ENCODE peak calls at places on chromosomes 6 and 20, in four cellular contexts. Z is H9, G is H1, M is IMR-90. K is an unnamed sample.

GRCh38 chr6:46704562-46704961 is 16.9 kb downstream of the TDRD6 start:
- DNase-seq in Z (no peak), G (no peak), M (no peak), K (peak; percentile 24)

GRCh38 chr20:9573598-9573997 is 59.2 kb downstream of the LAMP5 start:
- DNase-seq in Z (no peak), G (peak; percentile 53), M (no peak), K (no peak)

GRCh38 chr20:45487231-45487635 is 17.7 kb downstream of the WFDC2 start:
- DNase-seq in Z (peak; percentile 72), G (peak; percentile 77), M (no peak), K (peak; percentile 41)

GRCh38 chr20:23225407-23226060 is 125.1 kb upstream of the NXT1 start:
- DNase-seq in Z (no peak), G (no peak), M (peak; percentile 82), K (peak; percentile 67)

GRCh38 chr20:39271205-39271604 is 309.1 kb downstream of the DHX35 start:
- DNase-seq in Z (no peak), G (no peak), M (no peak), K (peak; percentile 44)

GRCh38 chr6:66558189-66558588 is 851.2 kb upstream of the EYS start:
- DNase-seq in Z (peak; percentile 30), G (no peak), M (no peak), K (peak; percentile 85)

GRCh38 chr20:38520261-38520660 is 47.6 kb downstream of the RALGAPB start:
- DNase-seq in Z (no peak), G (no peak), M (no peak), K (no peak)

GRCh38 chr20:10040070-10040970 is 5.5 kb downstream of the ANKEF1 start:
- DNase-seq in Z (no peak), G (no peak), M (peak; percentile 85), K (no peak)

GRCh38 chr20:5395932-5396727 is 79.4 kb upstream of the PROKR2 start:
- DNase-seq in Z (no peak), G (no peak), M (no peak), K (no peak)

GRCh38 chr20:62828551-62829230 is 11.8 kb downstream of the COL9A3 start:
- DNase-seq in Z (no peak), G (no peak), M (no peak), K (no peak)

GRCh38 chr6:41072836-41073202 is at the start of gene NFYA:
- DNase-seq in Z (peak; percentile 99), G (peak; percentile 99), M (peak; percentile 99), K (no peak)

GRCh38 chr20:59171986-59172385 is 8.4 kb downstream of the ZNF831 start:
- DNase-seq in Z (no peak), G (no peak), M (no peak), K (no peak)

GRCh38 chr20:23142162-23143050 is 56.3 kb upstream of the CD93 start:
- DNase-seq in Z (no peak), G (no peak), M (no peak), K (no peak)

GRCh38 chr20:63186084-63186483 is 29.8 kb downstream of the YTHDF1 start:
- DNase-seq in Z (no peak), G (no peak), M (no peak), K (no peak)

GRCh38 chr20:61570796-61571195 is 318.7 kb downstream of the CDH4 start:
- DNase-seq in Z (no peak), G (no peak), M (no peak), K (no peak)

GRCh38 chr6:169232507-169232931 is 21.1 kb downstream of the THBS2 start:
- DNase-seq in Z (no peak), G (no peak), M (no peak), K (no peak)

GRCh38 chr6:140062042-140063041 is 687.9 kb upstream of the CITED2 start:
- DNase-seq in Z (no peak), G (no peak), M (peak; percentile 96), K (peak; percentile 16)

GRCh38 chr6:20955751-20956150 is 421.5 kb downstream of the CDKAL1 start:
- DNase-seq in Z (no peak), G (no peak), M (no peak), K (no peak)

GRCh38 chr6:135811172-135811571 is 40.3 kb upstream of the PDE7B start:
- DNase-seq in Z (no peak), G (no peak), M (no peak), K (no peak)

GRCh38 chr20:32809907-32810306 is 9.8 kb upstream of the MAPRE1 start:
- DNase-seq in Z (no peak), G (no peak), M (no peak), K (no peak)

GRCh38 chr6:168381726-168382458 is 59.1 kb upstream of the SMOC2 start:
- DNase-seq in Z (no peak), G (no peak), M (no peak), K (no peak)

GRCh38 chr20:52035498-52035897 is 156.1 kb downstream of the ZFP64 start:
- DNase-seq in Z (no peak), G (no peak), M (no peak), K (no peak)

GRCh38 chr6:33192671-33193602 is 670 bp upstream of the COL11A2 start:
- DNase-seq in Z (no peak), G (peak; percentile 71), M (no peak), K (no peak)

GRCh38 chr6:146361367-146361924 is 182.2 kb upstream of the RAB32 start:
- DNase-seq in Z (no peak), G (no peak), M (no peak), K (no peak)

GRCh38 chr6:161171207-161171606 is 102.7 kb downstream of the AGPAT4 start:
- DNase-seq in Z (no peak), G (no peak), M (no peak), K (no peak)

GRCh38 chr6:74167951-74168350 is 471.9 kb downstream of the CD109 start:
- DNase-seq in Z (no peak), G (no peak), M (peak; percentile 5), K (no peak)

GRCh38 chr6:127971945-127972391 is 71.1 kb upstream of the THEMIS start:
- DNase-seq in Z (no peak), G (no peak), M (peak; percentile 70), K (peak; percentile 64)

GRCh38 chr6:157280947-157281346 is 42.4 kb downstream of the TMEM242 start:
- DNase-seq in Z (no peak), G (no peak), M (no peak), K (no peak)

GRCh38 chr6:43923376-43924221 is 153.6 kb downstream of the VEGFA start:
- DNase-seq in Z (no peak), G (no peak), M (peak; percentile 56), K (no peak)

GRCh38 chr20:61557603-61558002 is 305.5 kb downstream of the CDH4 start:
- DNase-seq in Z (no peak), G (no peak), M (no peak), K (no peak)

GRCh38 chr6:159865226-159865920 is 25.4 kb upstream of the MAS1 start:
- DNase-seq in Z (no peak), G (no peak), M (no peak), K (no peak)

DNA sequence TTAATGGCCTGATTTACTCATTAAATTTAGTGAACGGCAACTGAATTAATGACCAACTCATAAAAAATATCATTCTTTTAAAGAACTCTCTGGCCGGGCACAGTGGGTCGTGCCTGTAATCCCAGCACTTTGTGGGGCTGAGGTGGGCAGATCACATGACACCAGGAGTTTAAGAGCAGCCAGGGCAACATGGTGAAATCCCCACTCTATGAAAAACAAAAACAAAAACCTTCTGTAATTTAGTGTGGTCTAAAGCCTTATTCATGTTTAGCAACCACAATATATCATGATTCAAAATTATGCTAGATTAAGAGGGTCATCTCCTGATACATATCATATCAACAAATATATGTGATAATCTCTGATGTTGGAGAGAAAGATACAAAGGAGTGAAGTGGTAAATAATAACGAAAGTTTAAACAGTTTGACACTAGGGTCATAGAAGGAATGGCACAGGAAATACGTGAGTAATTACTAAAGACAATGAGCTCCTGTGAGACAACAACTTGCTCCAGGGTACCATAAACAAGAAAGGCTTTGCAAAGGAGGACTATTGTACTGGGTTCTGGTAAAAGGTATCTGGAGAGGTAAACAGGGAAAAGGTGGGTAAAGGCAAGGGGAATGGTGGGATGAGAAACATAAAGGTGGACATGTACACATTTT is 5.7 kb downstream of the ELOVL4 start:
- DNase-seq in Z (no peak), G (no peak), M (no peak), K (peak; percentile 35)
- H4K5ac ChIP-seq in Z (no peak overlapping the region), G (no peak overlapping the region), M (no peak overlapping the region), K (no peak overlapping the region)

GRCh38 chr20:17629025-17629424 is 53.0 kb downstream of the RRBP1 start:
- DNase-seq in Z (no peak), G (no peak), M (no peak), K (no peak)
- H3K56ac ChIP-seq in Z (no peak overlapping the region), G (no peak overlapping the region), M (no peak overlapping the region), K (no peak overlapping the region)

GRCh38 chr6:119147101-119148053 is 68.9 kb upstream of the FAM184A start:
- DNase-seq in Z (no peak), G (peak; percentile 41), M (peak; percentile 98), K (peak; percentile 66)
- H3K4ac ChIP-seq in Z (no peak overlapping the region), G (no peak overlapping the region), M (peak overlapping the region; percentile 61), K (no peak overlapping the region)

DNA sequence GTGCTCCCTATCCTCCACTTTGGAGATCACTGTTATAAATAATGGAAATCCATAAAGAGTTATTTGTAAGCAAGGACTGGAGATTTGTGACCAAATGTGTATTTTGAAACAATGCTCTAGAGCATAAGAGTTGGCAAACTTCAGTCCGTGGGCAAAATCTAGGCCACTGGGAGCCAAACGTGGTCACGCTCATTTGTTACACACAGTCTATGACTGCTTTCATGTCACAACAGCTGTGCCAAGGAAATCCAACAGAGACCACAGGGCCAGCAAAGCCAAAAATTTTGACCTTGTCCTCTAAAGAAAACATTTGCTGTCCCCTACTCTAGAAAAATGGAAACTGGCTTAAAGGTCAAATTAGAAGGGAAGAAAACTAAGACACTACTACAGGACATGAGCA is 7.9 kb downstream of the ZNF334 start:
- DNase-seq in Z (no peak), G (no peak), M (no peak), K (no peak)
- H4K5ac ChIP-seq in Z (no peak overlapping the region), G (no peak overlapping the region), M (no peak overlapping the region), K (no peak overlapping the region)

K was measured in mesendoderm.